ENCODE peak calls at places on chromosomes 6 and 20, in nine cellular contexts. M is AG20443; F is right cardiac atrium; D is HT1080; V is NCI-H1105 treated with DMSO at 0.1 percent for 48 hours; P is NCI-H524; O is HTR-8/SVneo; J is Peyer's patch; C is CD8-positive, alpha-beta T cell. L is an unnamed sample.

GRCh38 chr6:160667854-160668481 is 3.9 kb upstream of the LPA start:
- DNase-seq in M (no peak), F (no peak), D (peak; percentile 8), V (peak; percentile 80), P (peak; percentile 11), O (no peak), J (no peak), C (peak; percentile 12), L (peak; percentile 54)

GRCh38 chr6:54011277-54011648 is 100.0 kb upstream of the MLIP start:
- DNase-seq in M (no peak), F (no peak), D (no peak), V (no peak), P (no peak), O (no peak), J (no peak), C (no peak), L (no peak)

GRCh38 chr20:51700809-51701285 is 67.3 kb downstream of the ATP9A start:
- DNase-seq in M (peak; percentile 70), F (no peak), D (no peak), V (no peak), P (peak; percentile 34), O (peak; percentile 86), J (no peak), C (no peak), L (peak; percentile 42)

GRCh38 chr6:44258921-44259320 is 1.6 kb upstream of the SLC35B2 start:
- DNase-seq in M (no peak), F (no peak), D (no peak), V (no peak), P (no peak), O (no peak), J (peak; percentile 23), C (no peak), L (no peak)

GRCh38 chr6:103870970-103871369 is 988.7 kb downstream of the HACE1 start:
- DNase-seq in M (no peak), F (no peak), D (no peak), V (peak; percentile 25), P (no peak), O (no peak), J (no peak), C (no peak), L (no peak)

GRCh38 chr20:9142809-9143208 is 73.9 kb downstream of the PLCB4 start:
- DNase-seq in M (no peak), F (no peak), D (no peak), V (no peak), P (no peak), O (no peak), J (no peak), C (no peak), L (no peak)

GRCh38 chr20:433300-433975 is 25.3 kb downstream of the RBCK1 start:
- DNase-seq in M (no peak), F (no peak), D (peak; percentile 48), V (no peak), P (no peak), O (no peak), J (no peak), C (peak; percentile 46), L (no peak)

GRCh38 chr6:1317302-1317815 is 5.5 kb downstream of the FOXQ1 start:
- DNase-seq in M (no peak), F (no peak), D (no peak), V (no peak), P (no peak), O (no peak), J (no peak), C (no peak), L (no peak)

GRCh38 chr6:135002229-135002844 is 52.3 kb downstream of the HBS1L start:
- DNase-seq in M (peak; percentile 35), F (no peak), D (no peak), V (peak; percentile 11), P (no peak), O (peak; percentile 27), J (no peak), C (no peak), L (no peak)

GRCh38 chr6:36320475-36320874 is 16.2 kb downstream of the BNIP5 start:
- DNase-seq in M (no peak), F (no peak), D (peak; percentile 8), V (no peak), P (no peak), O (peak; percentile 15), J (no peak), C (no peak), L (no peak)